ENCODE peak calls at places on chromosomes 3 and 15, in nine cellular contexts. One of them, this sample, is unnamed. For H3K4me1 and H3K36me3, the result is how much of the 10 kb centered on the place peaks cover.

GRCh38 chr3:52014613-52015012 is 18.9 kb upstream of the RPL29 start:
- DNase-seq in DND-41: no peak
- DNase-seq in uterus: no peak
- DNase-seq in adrenal gland: peak
- DNase-seq in fibroblast of lung: peak
- DNase-seq in SJSA1: no peak
- DNase-seq in psoas muscle: no peak
- DNase-seq in sigmoid colon: no peak
- DNase-seq in effector memory CD4-positive, alpha-beta T cell: no peak
- DNase-seq in this sample: no peak

GRCh38 chr3:170222647-170223541 is 670 bp downstream of the PRKCI start:
- DNase-seq in DND-41: no peak
- DNase-seq in uterus: no peak
- DNase-seq in adrenal gland: peak
- DNase-seq in fibroblast of lung: peak
- DNase-seq in SJSA1: peak
- DNase-seq in psoas muscle: no peak
- DNase-seq in sigmoid colon: peak
- DNase-seq in effector memory CD4-positive, alpha-beta T cell: peak
- DNase-seq in this sample: peak

GRCh38 chr15:69599271-69599670 is 146.7 kb downstream of the RPLP1 start:
- DNase-seq in DND-41: no peak
- DNase-seq in uterus: no peak
- DNase-seq in adrenal gland: no peak
- DNase-seq in fibroblast of lung: no peak
- DNase-seq in SJSA1: no peak
- DNase-seq in psoas muscle: no peak
- DNase-seq in sigmoid colon: no peak
- DNase-seq in effector memory CD4-positive, alpha-beta T cell: no peak
- DNase-seq in this sample: no peak

GRCh38 chr3:196149375-196149774 is 61.8 kb downstream of the ZDHHC19 start:
- DNase-seq in DND-41: no peak
- DNase-seq in uterus: no peak
- DNase-seq in adrenal gland: no peak
- DNase-seq in fibroblast of lung: no peak
- DNase-seq in SJSA1: no peak
- DNase-seq in psoas muscle: peak
- DNase-seq in sigmoid colon: no peak
- DNase-seq in effector memory CD4-positive, alpha-beta T cell: no peak
- DNase-seq in this sample: no peak

GRCh38 chr3:160701490-160701889 is 24.5 kb downstream of the ARL14 start:
- DNase-seq in DND-41: no peak
- DNase-seq in uterus: no peak
- DNase-seq in adrenal gland: no peak
- DNase-seq in fibroblast of lung: no peak
- DNase-seq in SJSA1: no peak
- DNase-seq in psoas muscle: no peak
- DNase-seq in sigmoid colon: no peak
- DNase-seq in effector memory CD4-positive, alpha-beta T cell: no peak
- DNase-seq in this sample: no peak

GRCh38 chr3:135809038-135809437 is 156.5 kb upstream of the PPP2R3A start:
- DNase-seq in DND-41: no peak
- DNase-seq in uterus: no peak
- DNase-seq in adrenal gland: no peak
- DNase-seq in fibroblast of lung: no peak
- DNase-seq in SJSA1: no peak
- DNase-seq in psoas muscle: no peak
- DNase-seq in sigmoid colon: no peak
- DNase-seq in effector memory CD4-positive, alpha-beta T cell: no peak
- DNase-seq in this sample: no peak

GRCh38 chr15:77821188-77821958 is 188.7 kb upstream of the LINGO1 start:
- DNase-seq in DND-41: peak
- DNase-seq in uterus: no peak
- DNase-seq in adrenal gland: peak
- DNase-seq in fibroblast of lung: peak
- DNase-seq in SJSA1: peak
- DNase-seq in psoas muscle: no peak
- DNase-seq in sigmoid colon: no peak
- DNase-seq in effector memory CD4-positive, alpha-beta T cell: no peak
- DNase-seq in this sample: no peak

GRCh38 chr3:50516048-50516871 is 12.8 kb upstream of the CACNA2D2 start:
- DNase-seq in DND-41: no peak
- DNase-seq in uterus: peak
- DNase-seq in adrenal gland: no peak
- DNase-seq in fibroblast of lung: peak
- DNase-seq in SJSA1: no peak
- DNase-seq in psoas muscle: peak
- DNase-seq in sigmoid colon: no peak
- DNase-seq in effector memory CD4-positive, alpha-beta T cell: no peak
- DNase-seq in this sample: no peak

GRCh38 chr3:133944641-133945441 is 49.2 kb upstream of the RAB6B start:
- DNase-seq in DND-41: no peak
- DNase-seq in uterus: no peak
- DNase-seq in adrenal gland: peak
- DNase-seq in fibroblast of lung: peak
- DNase-seq in SJSA1: peak
- DNase-seq in psoas muscle: no peak
- DNase-seq in sigmoid colon: peak
- DNase-seq in effector memory CD4-positive, alpha-beta T cell: no peak
- DNase-seq in this sample: no peak

GRCh38 chr3:38616658-38617057 is 32.8 kb downstream of the SCN5A start:
- DNase-seq in DND-41: no peak
- DNase-seq in uterus: no peak
- DNase-seq in adrenal gland: no peak
- DNase-seq in fibroblast of lung: no peak
- DNase-seq in SJSA1: no peak
- DNase-seq in psoas muscle: peak
- DNase-seq in sigmoid colon: no peak
- DNase-seq in effector memory CD4-positive, alpha-beta T cell: no peak
- DNase-seq in this sample: no peak

GRCh38 chr15:89197503-89197971 is 23.8 kb downstream of the RLBP1 start:
- DNase-seq in DND-41: no peak
- DNase-seq in uterus: no peak
- DNase-seq in adrenal gland: peak
- DNase-seq in fibroblast of lung: no peak
- DNase-seq in SJSA1: no peak
- DNase-seq in psoas muscle: no peak
- DNase-seq in sigmoid colon: peak
- DNase-seq in effector memory CD4-positive, alpha-beta T cell: no peak
- DNase-seq in this sample: no peak

GRCh38 chr3:61847784-61848462 is 286.6 kb downstream of the PTPRG start:
- DNase-seq in DND-41: no peak
- DNase-seq in uterus: peak
- DNase-seq in adrenal gland: peak
- DNase-seq in fibroblast of lung: peak
- DNase-seq in SJSA1: no peak
- DNase-seq in psoas muscle: peak
- DNase-seq in sigmoid colon: peak
- DNase-seq in effector memory CD4-positive, alpha-beta T cell: no peak
- DNase-seq in this sample: no peak

GRCh38 chr3:32432045-32432710 is 40.5 kb downstream of the CMTM7 start:
- DNase-seq in DND-41: no peak
- DNase-seq in uterus: no peak
- DNase-seq in adrenal gland: no peak
- DNase-seq in fibroblast of lung: no peak
- DNase-seq in SJSA1: no peak
- DNase-seq in psoas muscle: no peak
- DNase-seq in sigmoid colon: no peak
- DNase-seq in effector memory CD4-positive, alpha-beta T cell: no peak
- DNase-seq in this sample: no peak
- H3K27ac ChIP-seq in DND-41: peak
- H3K27ac ChIP-seq in uterus: no peak
- H3K27ac ChIP-seq in adrenal gland: no peak
- H3K27ac ChIP-seq in fibroblast of lung: no peak
- H3K27ac ChIP-seq in SJSA1: no peak
- H3K27ac ChIP-seq in psoas muscle: no peak
- H3K27ac ChIP-seq in sigmoid colon: no peak
- H3K27ac ChIP-seq in effector memory CD4-positive, alpha-beta T cell: peak
- H3K27ac ChIP-seq in this sample: peak

DNA sequence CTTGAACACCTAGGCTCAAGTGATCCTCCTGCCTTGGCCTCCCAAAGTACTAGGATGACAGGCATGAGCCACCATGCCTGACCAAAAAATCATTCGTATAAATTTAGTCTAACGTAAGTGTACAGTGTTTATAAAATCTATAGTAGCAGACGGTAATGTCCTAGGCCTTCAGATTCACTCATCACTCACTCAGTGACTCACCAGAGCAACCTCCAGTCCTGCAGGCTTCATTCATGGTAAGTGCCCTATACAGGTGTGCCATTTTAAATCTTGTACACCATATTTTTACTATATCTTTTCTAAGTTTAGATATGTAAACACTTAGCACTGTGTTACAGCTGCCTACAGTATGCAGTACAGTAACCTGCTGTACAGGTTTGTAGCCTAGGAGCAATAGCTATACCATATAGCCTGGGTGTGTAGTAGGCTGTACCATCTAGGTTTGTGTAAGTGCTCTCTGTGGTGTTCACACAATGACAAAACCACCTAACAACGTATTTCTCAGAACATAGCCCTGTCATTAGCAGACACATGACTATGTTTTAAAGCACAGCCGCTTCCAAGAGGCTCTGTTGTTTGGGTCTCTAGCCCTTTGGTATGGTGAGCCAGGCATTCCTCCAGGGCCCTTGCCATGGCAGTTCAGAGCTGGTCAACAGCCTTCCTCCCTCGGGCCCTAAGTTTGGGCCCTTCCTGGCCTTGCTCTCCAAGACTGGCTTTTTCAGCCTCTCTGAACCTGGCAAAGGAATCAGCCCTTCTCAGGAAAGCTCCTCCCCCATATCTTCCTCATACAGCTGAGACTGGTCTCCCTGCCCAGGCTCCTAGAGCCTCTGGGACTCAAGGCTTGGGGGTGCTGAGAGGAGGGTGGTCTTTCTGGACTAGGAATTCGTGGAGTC is 1.9 kb upstream of the CCDC9B start:
- DNase-seq in DND-41: no peak
- DNase-seq in uterus: no peak
- DNase-seq in adrenal gland: no peak
- DNase-seq in fibroblast of lung: no peak
- DNase-seq in SJSA1: no peak
- DNase-seq in psoas muscle: peak
- DNase-seq in sigmoid colon: no peak
- DNase-seq in effector memory CD4-positive, alpha-beta T cell: no peak
- DNase-seq in this sample: no peak
- H3K4me1 ChIP-seq in DND-41: under half
- H3K4me1 ChIP-seq in uterus: under half
- H3K4me1 ChIP-seq in adrenal gland: under half
- H3K4me1 ChIP-seq in fibroblast of lung: under half
- H3K4me1 ChIP-seq in SJSA1: half or more
- H3K4me1 ChIP-seq in psoas muscle: half or more
- H3K4me1 ChIP-seq in sigmoid colon: under half
- H3K4me1 ChIP-seq in effector memory CD4-positive, alpha-beta T cell: under half
- H3K4me1 ChIP-seq in this sample: under half

GRCh38 chr15:79035111-79035601 is 55.4 kb downstream of the RASGRF1 start:
- DNase-seq in DND-41: no peak
- DNase-seq in uterus: no peak
- DNase-seq in adrenal gland: no peak
- DNase-seq in fibroblast of lung: no peak
- DNase-seq in SJSA1: no peak
- DNase-seq in psoas muscle: no peak
- DNase-seq in sigmoid colon: no peak
- DNase-seq in effector memory CD4-positive, alpha-beta T cell: no peak
- DNase-seq in this sample: no peak

GRCh38 chr15:79034284-79034683 is 56.3 kb downstream of the RASGRF1 start:
- DNase-seq in DND-41: no peak
- DNase-seq in uterus: no peak
- DNase-seq in adrenal gland: no peak
- DNase-seq in fibroblast of lung: no peak
- DNase-seq in SJSA1: no peak
- DNase-seq in psoas muscle: no peak
- DNase-seq in sigmoid colon: no peak
- DNase-seq in effector memory CD4-positive, alpha-beta T cell: no peak
- DNase-seq in this sample: no peak

GRCh38 chr15:79037848-79038247 is 52.7 kb downstream of the RASGRF1 start:
- DNase-seq in DND-41: no peak
- DNase-seq in uterus: no peak
- DNase-seq in adrenal gland: no peak
- DNase-seq in fibroblast of lung: no peak
- DNase-seq in SJSA1: no peak
- DNase-seq in psoas muscle: no peak
- DNase-seq in sigmoid colon: no peak
- DNase-seq in effector memory CD4-positive, alpha-beta T cell: no peak
- DNase-seq in this sample: no peak

GRCh38 chr15:79035814-79036213 is 54.8 kb downstream of the RASGRF1 start:
- DNase-seq in DND-41: no peak
- DNase-seq in uterus: no peak
- DNase-seq in adrenal gland: no peak
- DNase-seq in fibroblast of lung: no peak
- DNase-seq in SJSA1: no peak
- DNase-seq in psoas muscle: no peak
- DNase-seq in sigmoid colon: no peak
- DNase-seq in effector memory CD4-positive, alpha-beta T cell: no peak
- DNase-seq in this sample: no peak

GRCh38 chr15:79036323-79036722 is 54.3 kb downstream of the RASGRF1 start:
- DNase-seq in DND-41: no peak
- DNase-seq in uterus: no peak
- DNase-seq in adrenal gland: no peak
- DNase-seq in fibroblast of lung: no peak
- DNase-seq in SJSA1: no peak
- DNase-seq in psoas muscle: no peak
- DNase-seq in sigmoid colon: no peak
- DNase-seq in effector memory CD4-positive, alpha-beta T cell: no peak
- DNase-seq in this sample: no peak
- H3K36me3 ChIP-seq in DND-41: under half
- H3K36me3 ChIP-seq in uterus: under half
- H3K36me3 ChIP-seq in adrenal gland: under half
- H3K36me3 ChIP-seq in fibroblast of lung: under half
- H3K36me3 ChIP-seq in SJSA1: under half
- H3K36me3 ChIP-seq in psoas muscle: under half
- H3K36me3 ChIP-seq in sigmoid colon: under half
- H3K36me3 ChIP-seq in effector memory CD4-positive, alpha-beta T cell: under half
- H3K36me3 ChIP-seq in this sample: under half

DNA sequence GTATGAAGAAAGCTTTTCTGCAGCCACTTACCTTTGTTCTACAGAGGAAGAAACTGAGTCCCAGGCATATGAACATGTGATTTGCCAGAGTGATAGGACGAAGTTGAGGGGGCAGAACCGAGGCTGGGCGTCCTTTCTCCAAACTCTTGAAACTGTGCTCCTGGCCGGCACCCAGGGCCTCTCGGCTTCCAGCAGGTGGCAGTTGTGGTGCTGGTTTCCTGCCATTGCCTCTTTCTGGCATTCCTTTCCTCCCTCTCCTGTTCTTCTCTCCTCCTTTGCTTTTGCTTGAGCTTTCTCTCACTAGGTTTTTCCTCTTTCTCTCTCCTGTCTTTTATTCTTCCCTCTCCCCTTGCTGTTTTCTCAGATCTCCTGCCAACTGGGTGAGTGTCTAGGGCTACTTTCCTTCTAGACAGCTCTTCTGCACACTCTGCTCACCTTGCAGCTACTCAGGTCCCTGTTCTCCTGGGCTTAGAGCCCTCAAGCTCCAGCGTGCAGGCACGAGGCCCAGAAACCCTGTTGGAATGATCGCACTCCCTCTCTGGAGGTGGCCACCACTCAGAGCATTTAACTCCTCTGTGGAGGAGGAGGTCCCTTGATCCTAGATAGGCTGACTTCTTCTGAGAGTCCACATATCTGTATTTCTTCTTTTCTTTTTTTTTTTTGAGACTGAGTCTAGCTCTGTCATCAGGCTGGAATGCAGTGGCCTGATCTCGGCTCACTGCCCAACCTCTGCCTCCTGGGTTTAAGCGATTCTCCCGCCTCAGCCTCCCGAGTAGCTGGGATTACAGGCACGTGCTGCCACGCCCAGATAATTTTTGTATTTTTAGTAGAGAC is 26.2 kb downstream of the TRAK1 start:
- DNase-seq in DND-41: peak
- DNase-seq in uterus: peak
- DNase-seq in adrenal gland: peak
- DNase-seq in fibroblast of lung: peak
- DNase-seq in SJSA1: peak
- DNase-seq in psoas muscle: peak
- DNase-seq in sigmoid colon: no peak
- DNase-seq in effector memory CD4-positive, alpha-beta T cell: no peak
- DNase-seq in this sample: peak
- H3K27ac ChIP-seq in DND-41: no peak
- H3K27ac ChIP-seq in uterus: no peak
- H3K27ac ChIP-seq in adrenal gland: no peak
- H3K27ac ChIP-seq in fibroblast of lung: peak
- H3K27ac ChIP-seq in SJSA1: no peak
- H3K27ac ChIP-seq in psoas muscle: peak
- H3K27ac ChIP-seq in sigmoid colon: no peak
- H3K27ac ChIP-seq in effector memory CD4-positive, alpha-beta T cell: no peak
- H3K27ac ChIP-seq in this sample: no peak